ENCODE peak calls at places on chromosomes 4 and X, in ten cellular contexts. A is activated T-helper 1 cell treated with anti-CD3 and anti-CD28 coated beads, Interleukin-12 subunit alpha, Interleukin-12 subunit beta, Interleukin-2, Interleukin-4 antibody, amounts not matched to agents 30 ng/mL and 10 ng/mL and 1 ng/mL, durations not matched to agents 14 hours and 24 hours and 36 hours; C is stimulated activated CD4-positive, alpha-beta T cell treated with anti-CD3 and anti-CD28 coated beads, Interleukin-1b, Interleukin-23, amount 100 ng/mL, for 4 hours; T is Calu3; L is iPS-NIHi11; V is mesothelial cell of epicardium; H is HFF-Myc; I is activated CD4-positive, alpha-beta T cell treated with anti-CD3 and anti-CD28 coated beads, Interleukin-2, amount 10 ng/mL, durations not matched to agents 7 days and 5 days; O is lower leg skin; P is substantia nigra. W is an unnamed sample.

GRCh38 chr4:152255437-152255836 is 280.5 kb downstream of the FBXW7 start:
- DNase-seq in T (no peak), V (no peak), P (no peak), A (peak), H (no peak), C (peak), L (no peak), I (peak), O (no peak), W (peak)

GRCh38 chr4:153364061-153364460 is 19.6 kb downstream of the MND1 start:
- DNase-seq in O (no peak), V (no peak), L (no peak), H (no peak), T (no peak), C (no peak), P (no peak), A (no peak), I (no peak), W (no peak)

GRCh38 chr4:11741190-11741652 is 312.5 kb upstream of the HS3ST1 start:
- DNase-seq in C (no peak), I (no peak), L (no peak), H (no peak), T (no peak), V (no peak), O (no peak), A (no peak), P (no peak), W (no peak)

GRCh38 chr4:15961778-15962510 is 1.0 kb downstream of the FGFBP2 start:
- DNase-seq in V (no peak), O (no peak), T (no peak), H (no peak), P (no peak), I (peak), A (no peak), L (no peak), C (no peak), W (no peak)

GRCh38 chr4:149997881-149998421 is 80.3 kb upstream of the DCLK2 start:
- DNase-seq in O (no peak), L (peak), T (peak), P (no peak), C (no peak), A (no peak), I (no peak), H (no peak), V (no peak), W (no peak)

GRCh38 chrX:125205918-125206665 is 113.6 kb upstream of the TEX13C start:
- DNase-seq in C (no peak), P (peak), T (no peak), A (no peak), V (peak), L (peak), O (no peak), I (no peak), H (no peak), W (no peak)

GRCh38 chr4:14237911-14238310 is 610.4 kb upstream of the BOD1L1 start:
- DNase-seq in O (no peak), P (no peak), A (no peak), H (no peak), V (no peak), T (no peak), L (no peak), C (no peak), I (no peak), W (no peak)

GRCh38 chr4:3781997-3782930 is 16.1 kb downstream of the ADRA2C start:
- DNase-seq in O (no peak), C (no peak), I (no peak), V (no peak), T (peak), A (no peak), H (no peak), L (no peak), P (no peak), W (no peak)

GRCh38 chr4:71303850-71304249 is 35.0 kb upstream of the SLC4A4 start:
- DNase-seq in O (no peak), P (no peak), V (no peak), C (no peak), H (no peak), I (no peak), L (no peak), A (no peak), T (no peak), W (no peak)

GRCh38 chr4:186204103-186204559 is 12.8 kb downstream of the CYP4V2 start:
- DNase-seq in V (no peak), O (peak), P (no peak), A (no peak), H (no peak), C (no peak), T (no peak), I (peak), L (no peak), W (no peak)

GRCh38 chr4:80134936-80135701 is 62.1 kb upstream of the ANTXR2 start:
- DNase-seq in I (no peak), V (no peak), A (no peak), O (no peak), T (no peak), L (no peak), P (no peak), H (peak), C (no peak), W (no peak)